ENCODE peak calls at places on chromosomes 2 and 18, in six cellular contexts. One of them, this sample, is unnamed.

GRCh38 chr2:70558195-70558808 is 4.7 kb upstream of the TGFA start:
- DNase-seq in IMR-90: no peak
- DNase-seq in H9: no peak
- DNase-seq in trophoblast cell: no peak
- DNase-seq in neuronal stem cell: no peak
- DNase-seq in H1: no peak
- DNase-seq in this sample: no peak

GRCh38 chr18:79200546-79201268 is 131.5 kb downstream of the ATP9B start:
- DNase-seq in IMR-90: peak; percentile 25
- DNase-seq in H9: peak; percentile 85
- DNase-seq in trophoblast cell: peak; percentile 37
- DNase-seq in neuronal stem cell: peak; percentile 30
- DNase-seq in H1: peak; percentile 39
- DNase-seq in this sample: peak; percentile 25

GRCh38 chr2:26168785-26169184 is 4.1 kb upstream of the GAREM2 start:
- DNase-seq in IMR-90: no peak
- DNase-seq in H9: no peak
- DNase-seq in trophoblast cell: no peak
- DNase-seq in neuronal stem cell: no peak
- DNase-seq in H1: no peak
- DNase-seq in this sample: no peak

GRCh38 chr2:95667480-95667879 is 75.7 kb downstream of the TRIM43 start:
- DNase-seq in IMR-90: no peak
- DNase-seq in H9: no peak
- DNase-seq in trophoblast cell: no peak
- DNase-seq in neuronal stem cell: no peak
- DNase-seq in H1: no peak
- DNase-seq in this sample: no peak

GRCh38 chr2:9382604-9383235 is 40.6 kb downstream of the ITGB1BP1 start:
- DNase-seq in IMR-90: peak; percentile 52
- DNase-seq in H9: no peak
- DNase-seq in trophoblast cell: no peak
- DNase-seq in neuronal stem cell: no peak
- DNase-seq in H1: no peak
- DNase-seq in this sample: no peak

GRCh38 chr2:164479460-164479859 is 141.8 kb downstream of the GRB14 start:
- DNase-seq in IMR-90: peak; percentile 22
- DNase-seq in H9: peak; percentile 30
- DNase-seq in trophoblast cell: peak; percentile 50
- DNase-seq in neuronal stem cell: peak; percentile 53
- DNase-seq in H1: no peak
- DNase-seq in this sample: peak; percentile 50

GRCh38 chr18:73670536-73670935 is 477.1 kb downstream of the FBXO15 start:
- DNase-seq in IMR-90: no peak
- DNase-seq in H9: no peak
- DNase-seq in trophoblast cell: no peak
- DNase-seq in neuronal stem cell: no peak
- DNase-seq in H1: no peak
- DNase-seq in this sample: no peak

GRCh38 chr2:15334650-15335326 is 226.3 kb downstream of the NBAS start:
- DNase-seq in IMR-90: peak; percentile 57
- DNase-seq in H9: no peak
- DNase-seq in trophoblast cell: peak; percentile 63
- DNase-seq in neuronal stem cell: no peak
- DNase-seq in H1: no peak
- DNase-seq in this sample: no peak

GRCh38 chr2:14220101-14220500 is 412.4 kb upstream of the LRATD1 start:
- DNase-seq in IMR-90: no peak
- DNase-seq in H9: no peak
- DNase-seq in trophoblast cell: no peak
- DNase-seq in neuronal stem cell: no peak
- DNase-seq in H1: no peak
- DNase-seq in this sample: peak; percentile 9

GRCh38 chr18:79571221-79572092 is 108.1 kb upstream of the CTDP1 start:
- DNase-seq in IMR-90: no peak
- DNase-seq in H9: peak; percentile 24
- DNase-seq in trophoblast cell: no peak
- DNase-seq in neuronal stem cell: no peak
- DNase-seq in H1: no peak
- DNase-seq in this sample: no peak

GRCh38 chr18:28183418-28184078 is 6.6 kb upstream of the CDH2 start:
- DNase-seq in IMR-90: peak; percentile 46
- DNase-seq in H9: no peak
- DNase-seq in trophoblast cell: peak; percentile 64
- DNase-seq in neuronal stem cell: no peak
- DNase-seq in H1: no peak
- DNase-seq in this sample: peak; percentile 25

GRCh38 chr18:31701752-31702151 is 17.4 kb upstream of the B4GALT6 start:
- DNase-seq in IMR-90: no peak
- DNase-seq in H9: no peak
- DNase-seq in trophoblast cell: no peak
- DNase-seq in neuronal stem cell: no peak
- DNase-seq in H1: no peak
- DNase-seq in this sample: no peak

GRCh38 chr2:72457801-72458516 is 310.3 kb upstream of the CYP26B1 start:
- DNase-seq in IMR-90: peak; percentile 54
- DNase-seq in H9: no peak
- DNase-seq in trophoblast cell: peak; percentile 91
- DNase-seq in neuronal stem cell: no peak
- DNase-seq in H1: no peak
- DNase-seq in this sample: peak; percentile 63

GRCh38 chr2:68487773-68488355 is 20.5 kb downstream of the APLF start:
- DNase-seq in IMR-90: peak; percentile 53
- DNase-seq in H9: no peak
- DNase-seq in trophoblast cell: peak; percentile 33
- DNase-seq in neuronal stem cell: no peak
- DNase-seq in H1: no peak
- DNase-seq in this sample: peak; percentile 44

GRCh38 chr2:161788175-161788574 is 164.0 kb downstream of the SLC4A10 start:
- DNase-seq in IMR-90: no peak
- DNase-seq in H9: no peak
- DNase-seq in trophoblast cell: no peak
- DNase-seq in neuronal stem cell: no peak
- DNase-seq in H1: no peak
- DNase-seq in this sample: no peak

GRCh38 chr2:215465246-215465645 is 29.4 kb upstream of the FN1 start:
- DNase-seq in IMR-90: peak; percentile 34
- DNase-seq in H9: no peak
- DNase-seq in trophoblast cell: peak; percentile 96
- DNase-seq in neuronal stem cell: no peak
- DNase-seq in H1: no peak
- DNase-seq in this sample: no peak

GRCh38 chr2:170039401-170040172 is 138.4 kb upstream of the MYO3B start:
- DNase-seq in IMR-90: no peak
- DNase-seq in H9: no peak
- DNase-seq in trophoblast cell: no peak
- DNase-seq in neuronal stem cell: no peak
- DNase-seq in H1: no peak
- DNase-seq in this sample: no peak

GRCh38 chr2:73059106-73059505 is 12.4 kb downstream of the SFXN5 start:
- DNase-seq in IMR-90: no peak
- DNase-seq in H9: no peak
- DNase-seq in trophoblast cell: no peak
- DNase-seq in neuronal stem cell: no peak
- DNase-seq in H1: no peak
- DNase-seq in this sample: no peak

GRCh38 chr2:230713331-230714121 is 884 bp downstream of the CAB39 start:
- DNase-seq in IMR-90: no peak
- DNase-seq in H9: peak; percentile 37
- DNase-seq in trophoblast cell: peak; percentile 70
- DNase-seq in neuronal stem cell: peak; percentile 20
- DNase-seq in H1: no peak
- DNase-seq in this sample: no peak

DNA sequence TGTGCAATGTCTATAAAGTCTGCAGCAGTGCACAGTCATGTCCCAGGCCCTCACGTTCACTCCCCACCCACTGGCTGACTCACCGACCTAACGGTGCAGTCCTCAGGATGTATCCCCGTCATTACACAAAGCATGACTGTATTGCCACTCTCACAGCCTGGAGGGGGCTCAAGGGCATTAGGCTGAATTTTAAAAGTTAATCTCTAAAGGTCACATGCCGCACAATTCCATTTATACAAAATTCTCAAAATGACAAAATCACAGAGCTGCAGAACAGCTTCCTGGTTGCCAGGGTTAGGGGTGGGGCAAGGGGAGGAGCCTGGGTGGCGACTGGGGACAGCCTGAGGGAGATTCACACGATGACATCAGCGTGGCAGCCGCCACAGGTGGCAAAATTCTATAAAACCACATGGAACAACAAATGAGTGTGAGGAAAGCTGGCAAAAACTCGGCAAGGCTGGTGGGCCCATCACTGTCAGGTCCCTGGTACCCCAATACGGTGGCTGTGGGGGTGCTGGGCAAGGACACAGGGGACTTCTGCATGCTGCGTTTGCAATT is 97.6 kb downstream of the NDUFA10 start:
- DNase-seq in IMR-90: peak; percentile 93
- DNase-seq in H9: peak; percentile 31
- DNase-seq in trophoblast cell: peak; percentile 40
- DNase-seq in neuronal stem cell: no peak
- DNase-seq in H1: no peak
- DNase-seq in this sample: peak; percentile 63
- H3K14ac ChIP-seq in IMR-90: no peak overlapping the region
- H3K14ac ChIP-seq in H9: no peak overlapping the region
- H3K14ac ChIP-seq in trophoblast cell: no peak overlapping the region
- H3K14ac ChIP-seq in neuronal stem cell: no peak overlapping the region
- H3K14ac ChIP-seq in H1: no peak overlapping the region
- H3K14ac ChIP-seq in this sample: no peak overlapping the region

GRCh38 chr2:102735431-102736130 is 26.2 kb upstream of the TMEM182 start:
- DNase-seq in IMR-90: peak; percentile 15
- DNase-seq in H9: no peak
- DNase-seq in trophoblast cell: peak; percentile 9
- DNase-seq in neuronal stem cell: peak; percentile 8
- DNase-seq in H1: no peak
- DNase-seq in this sample: no peak

GRCh38 chr2:102736607-102737409 is 25.0 kb upstream of the TMEM182 start:
- DNase-seq in IMR-90: peak; percentile 39
- DNase-seq in H9: peak; percentile 85
- DNase-seq in trophoblast cell: peak; percentile 89
- DNase-seq in neuronal stem cell: peak; percentile 65
- DNase-seq in H1: peak; percentile 57
- DNase-seq in this sample: peak; percentile 67

GRCh38 chr2:102737435-102737834 is 24.4 kb upstream of the TMEM182 start:
- DNase-seq in IMR-90: no peak
- DNase-seq in H9: no peak
- DNase-seq in trophoblast cell: no peak
- DNase-seq in neuronal stem cell: no peak
- DNase-seq in H1: no peak
- DNase-seq in this sample: no peak

DNA sequence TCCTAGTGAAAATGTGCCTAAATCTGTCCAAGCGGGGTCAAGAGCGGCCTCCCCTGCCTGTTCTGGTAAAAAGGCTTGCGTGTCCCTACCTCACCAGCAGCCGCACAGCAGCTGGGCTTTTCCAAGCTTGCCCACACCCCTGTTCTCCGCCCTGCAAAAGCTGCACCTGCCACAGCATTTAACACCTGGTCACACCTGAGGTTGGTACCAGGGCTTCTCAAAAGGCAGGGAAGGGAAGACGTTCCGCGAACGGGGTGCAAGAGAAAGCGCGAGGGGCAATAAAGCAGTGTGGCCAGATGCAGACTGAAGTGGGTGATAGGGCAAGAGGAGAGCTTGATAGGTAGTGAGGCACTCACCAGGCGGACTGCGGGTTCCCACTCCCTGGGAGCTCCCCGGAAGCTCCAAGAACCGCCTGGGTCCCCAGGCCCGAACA is 25.6 kb upstream of the TMEM182 start:
- DNase-seq in IMR-90: peak; percentile 20
- DNase-seq in H9: peak; percentile 39
- DNase-seq in trophoblast cell: peak; percentile 42
- DNase-seq in neuronal stem cell: peak; percentile 5
- DNase-seq in H1: no peak
- DNase-seq in this sample: peak; percentile 55
- H3K4ac ChIP-seq in IMR-90: peak overlapping the region; percentile 55
- H3K4ac ChIP-seq in H9: no peak overlapping the region
- H3K4ac ChIP-seq in trophoblast cell: peak overlapping the region; percentile 73
- H3K4ac ChIP-seq in neuronal stem cell: peak overlapping the region; percentile 15
- H3K4ac ChIP-seq in H1: no peak overlapping the region
- H3K4ac ChIP-seq in this sample: no peak overlapping the region

GRCh38 chr18:76571689-76572088 is 76.6 kb upstream of the ZNF516 start:
- DNase-seq in IMR-90: no peak
- DNase-seq in H9: no peak
- DNase-seq in trophoblast cell: no peak
- DNase-seq in neuronal stem cell: no peak
- DNase-seq in H1: no peak
- DNase-seq in this sample: no peak

GRCh38 chr18:76569644-76570415 is 74.8 kb upstream of the ZNF516 start:
- DNase-seq in IMR-90: no peak
- DNase-seq in H9: no peak
- DNase-seq in trophoblast cell: no peak
- DNase-seq in neuronal stem cell: no peak
- DNase-seq in H1: no peak
- DNase-seq in this sample: no peak

GRCh38 chr18:76568726-76569125 is 73.7 kb upstream of the ZNF516 start:
- DNase-seq in IMR-90: no peak
- DNase-seq in H9: no peak
- DNase-seq in trophoblast cell: no peak
- DNase-seq in neuronal stem cell: no peak
- DNase-seq in H1: no peak
- DNase-seq in this sample: no peak

GRCh38 chr18:76572517-76573247 is 77.6 kb upstream of the ZNF516 start:
- DNase-seq in IMR-90: no peak
- DNase-seq in H9: no peak
- DNase-seq in trophoblast cell: no peak
- DNase-seq in neuronal stem cell: no peak
- DNase-seq in H1: no peak
- DNase-seq in this sample: peak; percentile 17

GRCh38 chr18:76573325-76574025 is 78.4 kb upstream of the ZNF516 start:
- DNase-seq in IMR-90: peak; percentile 80
- DNase-seq in H9: no peak
- DNase-seq in trophoblast cell: peak; percentile 57
- DNase-seq in neuronal stem cell: no peak
- DNase-seq in H1: no peak
- DNase-seq in this sample: peak; percentile 64
- H3K14ac ChIP-seq in IMR-90: peak overlapping the region; percentile 55
- H3K14ac ChIP-seq in H9: no peak overlapping the region
- H3K14ac ChIP-seq in trophoblast cell: no peak overlapping the region
- H3K14ac ChIP-seq in neuronal stem cell: no peak overlapping the region
- H3K14ac ChIP-seq in H1: no peak overlapping the region
- H3K14ac ChIP-seq in this sample: no peak overlapping the region

GRCh38 chr2:158993030-158993429 is 24.6 kb downstream of the TANC1 start:
- DNase-seq in IMR-90: no peak
- DNase-seq in H9: no peak
- DNase-seq in trophoblast cell: no peak
- DNase-seq in neuronal stem cell: no peak
- DNase-seq in H1: no peak
- DNase-seq in this sample: no peak

GRCh38 chr2:158994920-158995676 is 26.7 kb downstream of the TANC1 start:
- DNase-seq in IMR-90: no peak
- DNase-seq in H9: no peak
- DNase-seq in trophoblast cell: peak; percentile 12
- DNase-seq in neuronal stem cell: no peak
- DNase-seq in H1: no peak
- DNase-seq in this sample: peak; percentile 80

GRCh38 chr2:158995677-158996049 is 27.2 kb downstream of the TANC1 start:
- DNase-seq in IMR-90: no peak
- DNase-seq in H9: no peak
- DNase-seq in trophoblast cell: no peak
- DNase-seq in neuronal stem cell: no peak
- DNase-seq in H1: no peak
- DNase-seq in this sample: no peak

GRCh38 chr2:158996378-158996993 is 28.0 kb downstream of the TANC1 start:
- DNase-seq in IMR-90: no peak
- DNase-seq in H9: no peak
- DNase-seq in trophoblast cell: peak; percentile 26
- DNase-seq in neuronal stem cell: no peak
- DNase-seq in H1: no peak
- DNase-seq in this sample: no peak

GRCh38 chr2:158993721-158994587 is 25.5 kb downstream of the TANC1 start:
- DNase-seq in IMR-90: no peak
- DNase-seq in H9: no peak
- DNase-seq in trophoblast cell: no peak
- DNase-seq in neuronal stem cell: no peak
- DNase-seq in H1: no peak
- DNase-seq in this sample: no peak
- H3K4ac ChIP-seq in IMR-90: no peak overlapping the region
- H3K4ac ChIP-seq in H9: no peak overlapping the region
- H3K4ac ChIP-seq in trophoblast cell: no peak overlapping the region
- H3K4ac ChIP-seq in neuronal stem cell: no peak overlapping the region
- H3K4ac ChIP-seq in H1: no peak overlapping the region
- H3K4ac ChIP-seq in this sample: no peak overlapping the region